ENCODE peak calls at places on chromosome 17, in nine cellular contexts. Y, N, O, A, U, E, M, Q and J are unnamed samples.

GRCh38 chr17:70271672-70272071 is 102.3 kb downstream of the KCNJ2 start:
- DNase-seq in O (no peak), Y (no peak), M (no peak), A (no peak), Q (no peak), U (no peak), E (no peak), N (no peak), J (no peak)

GRCh38 chr17:39801055-39801454 is 63.1 kb downstream of the IKZF3 start:
- DNase-seq in M (no peak), E (no peak), Q (no peak), O (no peak), U (no peak), N (no peak), A (no peak), Y (no peak), J (no peak)

GRCh38 chr17:57657211-57657610 is 87.9 kb downstream of the CCDC182 start:
- DNase-seq in M (no peak), N (no peak), U (no peak), Y (no peak), E (no peak), A (no peak), Q (no peak), O (no peak), J (no peak)

GRCh38 chr17:57420674-57421392 is 164.5 kb downstream of the MSI2 start:
- DNase-seq in N (no peak), M (no peak), Y (no peak), A (no peak), E (no peak), O (no peak), U (no peak), Q (no peak), J (no peak)

GRCh38 chr17:78765821-78766220 is 16.3 kb downstream of the CYTH1 start:
- DNase-seq in Q (no peak), N (no peak), U (no peak), E (no peak), Y (no peak), A (no peak), O (no peak), M (no peak), J (no peak)

GRCh38 chr17:46733837-46734516 is 84.5 kb downstream of the WNT3 start:
- DNase-seq in M (no peak), A (no peak), E (no peak), Y (no peak), N (no peak), U (no peak), O (no peak), Q (no peak), J (no peak)

GRCh38 chr17:73991260-73991659 is 212.2 kb upstream of the RPL38 start:
- DNase-seq in U (no peak), A (no peak), M (no peak), N (no peak), O (no peak), E (no peak), Y (no peak), Q (no peak), J (no peak)

GRCh38 chr17:80008383-80008840 is 27.3 kb downstream of the TBC1D16 start:
- DNase-seq in A (peak), O (peak), U (peak), Y (no peak), E (peak), M (no peak), N (peak), Q (peak), J (peak)

GRCh38 chr17:8807070-8807550 is 7.9 kb upstream of the MFSD6L start:
- DNase-seq in M (no peak), O (no peak), Y (no peak), U (no peak), N (no peak), E (no peak), Q (no peak), A (no peak), J (no peak)

GRCh38 chr17:37570527-37571093 is 38.6 kb downstream of the SYNRG start:
- DNase-seq in U (peak), Y (peak), A (no peak), N (no peak), Q (no peak), O (no peak), E (peak), M (no peak), J (peak)

GRCh38 chr17:8076502-8077266 is 10.8 kb downstream of the ALOX12B start:
- DNase-seq in Q (no peak), M (no peak), U (no peak), E (no peak), Y (no peak), O (no peak), A (no peak), N (no peak), J (no peak)

GRCh38 chr17:74437702-74438101 is 5.8 kb downstream of the GPRC5C start:
- DNase-seq in O (no peak), Q (no peak), A (no peak), U (no peak), N (no peak), M (no peak), E (no peak), Y (no peak), J (no peak)

GRCh38 chr17:68734911-68735310 is 133.7 kb upstream of the FAM20A start:
- DNase-seq in A (no peak), Y (no peak), E (no peak), Q (no peak), U (no peak), O (no peak), N (no peak), M (no peak), J (no peak)

GRCh38 chr17:68972119-68972704 is 17.0 kb upstream of the ABCA8 start:
- DNase-seq in N (no peak), E (no peak), O (no peak), M (peak), A (no peak), U (no peak), Y (peak), Q (no peak), J (no peak)

GRCh38 chr17:28493467-28493866 is 12.7 kb upstream of the FOXN1 start:
- DNase-seq in O (no peak), N (no peak), M (no peak), E (no peak), Y (peak), U (no peak), Q (no peak), A (no peak), J (no peak)

GRCh38 chr17:73508057-73508930 is 136.0 kb downstream of the SDK2 start:
- DNase-seq in O (no peak), N (no peak), Q (no peak), A (no peak), M (no peak), Y (no peak), U (no peak), E (no peak), J (no peak)

GRCh38 chr17:47785538-47786123 is 36.0 kb downstream of the OSBPL7 start:
- DNase-seq in Y (no peak), A (no peak), U (peak), M (no peak), N (no peak), Q (no peak), E (no peak), O (no peak), J (no peak)

GRCh38 chr17:2982854-2983636 is 80.4 kb downstream of the OR1D5 start:
- DNase-seq in Q (no peak), Y (peak), N (no peak), E (no peak), O (no peak), M (peak), A (no peak), U (peak), J (no peak)

GRCh38 chr17:57442914-57443571 is 186.7 kb downstream of the MSI2 start:
- DNase-seq in O (peak), Y (no peak), A (no peak), N (no peak), Q (peak), U (no peak), E (peak), M (no peak), J (peak)

GRCh38 chr17:17824119-17824779 is 12.5 kb downstream of the SREBF1 start:
- DNase-seq in Q (no peak), O (no peak), M (no peak), N (no peak), Y (no peak), A (no peak), E (peak), U (no peak), J (no peak)

GRCh38 chr17:1036171-1036844 is 39.4 kb downstream of the TIMM22 start:
- DNase-seq in Q (no peak), M (no peak), N (no peak), U (no peak), Y (no peak), E (no peak), O (no peak), A (no peak), J (no peak)

GRCh38 chr17:2456475-2456874 is 55.2 kb downstream of the METTL16 start:
- DNase-seq in E (no peak), A (no peak), Q (no peak), M (no peak), Y (no peak), N (no peak), O (no peak), U (no peak), J (no peak)

GRCh38 chr17:53630115-53630514 is 192.6 kb upstream of the KIF2B start:
- DNase-seq in O (no peak), N (no peak), U (no peak), Y (no peak), A (no peak), M (no peak), Q (no peak), E (no peak), J (no peak)

GRCh38 chr17:19744492-19744891 is 3.6 kb downstream of the ALDH3A1 start:
- DNase-seq in E (no peak), A (no peak), Y (no peak), M (no peak), Q (no peak), N (no peak), O (no peak), U (no peak), J (no peak)

GRCh38 chr17:74368341-74369152 is 1.2 kb downstream of the GPR142 start:
- DNase-seq in O (peak), E (peak), U (peak), A (no peak), Y (peak), Q (peak), N (peak), M (peak), J (peak)

GRCh38 chr17:622356-622755 is 92.3 kb downstream of the VPS53 start:
- DNase-seq in Q (no peak), A (no peak), U (no peak), O (no peak), M (no peak), E (no peak), N (no peak), Y (no peak), J (no peak)

GRCh38 chr17:4440690-4441686 is 7.2 kb downstream of the SPNS3 start:
- DNase-seq in O (no peak), N (no peak), U (peak), Q (no peak), Y (no peak), M (no peak), A (no peak), E (no peak), J (no peak)

GRCh38 chr17:78407387-78407990 is 29.0 kb downstream of the PGS1 start:
- DNase-seq in A (no peak), Q (no peak), O (no peak), U (no peak), M (no peak), Y (no peak), E (no peak), N (no peak), J (no peak)